ENCODE peak calls at places on chromosomes 5 and 9, in nine cellular contexts. C is suprapubic skin, I is tibial artery, G is Peyer's patch, X is frontal cortex, M is mammary epithelial cell, R is HuH-7, E is cardiac muscle cell, V is ureter. A is an unnamed sample.

GRCh38 chr5:6801236-6801635 is 88.0 kb downstream of the TENT4A start:
- DNase-seq in C (no peak), I (no peak), G (no peak), X (no peak), M (no peak), R (no peak), E (no peak), V (no peak), A (no peak)

GRCh38 chr9:19464764-19465570 is 56.2 kb downstream of the ACER2 start:
- DNase-seq in C (no peak), I (peak; percentile 72), G (peak; percentile 79), X (peak; percentile 87), M (peak; percentile 63), R (peak; percentile 88), E (peak; percentile 73), V (peak; percentile 78), A (peak; percentile 65)

GRCh38 chr5:124679578-124680210 is 66.7 kb downstream of the ZNF608 start:
- DNase-seq in C (no peak), I (no peak), G (no peak), X (no peak), M (no peak), R (no peak), E (no peak), V (no peak), A (no peak)

GRCh38 chr5:1546556-1546955 is 22.8 kb upstream of the LPCAT1 start:
- DNase-seq in C (peak; percentile 72), I (peak; percentile 51), G (no peak), X (no peak), M (no peak), R (no peak), E (no peak), V (peak; percentile 32), A (peak; percentile 7)

GRCh38 chr9:134987376-134987775 is 69.7 kb upstream of the FCN1 start:
- DNase-seq in C (peak; percentile 24), I (no peak), G (no peak), X (no peak), M (no peak), R (no peak), E (no peak), V (no peak), A (no peak)

GRCh38 chr9:35790385-35791291 is 753 bp upstream of the NPR2 start:
- DNase-seq in C (peak; percentile 89), I (peak; percentile 89), G (peak; percentile 60), X (peak; percentile 79), M (peak; percentile 60), R (peak; percentile 91), E (peak; percentile 88), V (peak; percentile 79), A (peak; percentile 70)

GRCh38 chr9:98599566-98599965 is 109.2 kb downstream of the GABBR2 start:
- DNase-seq in C (no peak), I (no peak), G (no peak), X (no peak), M (no peak), R (no peak), E (no peak), V (no peak), A (no peak)

GRCh38 chr9:33924978-33925797 is 108.2 kb downstream of the UBE2R2 start:
- DNase-seq in C (no peak), I (no peak), G (no peak), X (peak; percentile 35), M (no peak), R (peak; percentile 68), E (peak; percentile 64), V (peak; percentile 60), A (peak; percentile 42)

GRCh38 chr5:394671-395155 is 48.3 kb upstream of the EXOC3 start:
- DNase-seq in C (peak; percentile 76), I (peak; percentile 60), G (peak; percentile 13), X (no peak), M (no peak), R (no peak), E (no peak), V (no peak), A (no peak)

GRCh38 chr5:81207009-81207408 is 26.1 kb upstream of the CKMT2 start:
- DNase-seq in C (no peak), I (no peak), G (no peak), X (no peak), M (no peak), R (peak; percentile 42), E (peak; percentile 23), V (no peak), A (no peak)

GRCh38 chr5:41793156-41793770 is 77.0 kb downstream of the OXCT1 start:
- DNase-seq in C (no peak), I (no peak), G (no peak), X (no peak), M (peak; percentile 37), R (no peak), E (no peak), V (no peak), A (no peak)

GRCh38 chr9:100150209-100150608 is 51.2 kb downstream of the INVS start:
- DNase-seq in C (no peak), I (no peak), G (no peak), X (no peak), M (no peak), R (no peak), E (no peak), V (no peak), A (no peak)

GRCh38 chr5:102545175-102545574 is 46.4 kb upstream of the SLCO6A1 start:
- DNase-seq in C (no peak), I (no peak), G (no peak), X (no peak), M (no peak), R (peak; percentile 58), E (peak; percentile 38), V (no peak), A (no peak)

GRCh38 chr5:174571662-174572397 is 152.6 kb upstream of the MSX2 start:
- DNase-seq in C (peak; percentile 35), I (peak; percentile 73), G (no peak), X (peak; percentile 17), M (peak; percentile 85), R (no peak), E (peak; percentile 37), V (peak; percentile 85), A (peak; percentile 84)

GRCh38 chr5:114544561-114544960 is 182.7 kb downstream of the KCNN2 start:
- DNase-seq in C (no peak), I (no peak), G (no peak), X (no peak), M (no peak), R (no peak), E (no peak), V (no peak), A (no peak)

GRCh38 chr5:5531371-5531770 is 108.9 kb downstream of the ICE1 start:
- DNase-seq in C (no peak), I (no peak), G (no peak), X (no peak), M (no peak), R (no peak), E (no peak), V (no peak), A (no peak)

GRCh38 chr5:61505281-61505680 is 173.2 kb downstream of the ZSWIM6 start:
- DNase-seq in C (no peak), I (no peak), G (no peak), X (no peak), M (no peak), R (no peak), E (no peak), V (no peak), A (no peak)

GRCh38 chr9:88218721-88219120 is 80.4 kb upstream of the SPATA31C2 start:
- DNase-seq in C (no peak), I (no peak), G (no peak), X (no peak), M (no peak), R (no peak), E (no peak), V (no peak), A (no peak)